ENCODE peak calls at places on chromosomes 2 and 18, in nine cellular contexts. F is NCI-H1417 treated with DMSO at 0.1 percent for 48 hours; E is effector memory CD8-positive, alpha-beta T cell; S is SK-N-DZ; V is brain microvascular endothelial cell; G is naive thymus-derived CD8-positive, alpha-beta T cell; R is cardiac septum; L is GM23248; A is activated gamma-delta T cell treated with Interleukin-2 at 50 U/mL for 16 hours. J is an unnamed sample.

GRCh38 chr18:77944533-77944932 is 694.9 kb downstream of the GALR1 start:
- DNase-seq in F (no peak), E (no peak), S (no peak), V (no peak), G (no peak), R (no peak), L (no peak), A (no peak), J (no peak)

GRCh38 chr2:209773377-209773776 is 1.7 kb downstream of the UNC80 start:
- DNase-seq in F (peak), E (no peak), S (no peak), V (no peak), G (no peak), R (no peak), L (no peak), A (no peak), J (no peak)

GRCh38 chr2:95058466-95058988 is 33.0 kb downstream of the MAL start:
- DNase-seq in F (no peak), E (no peak), S (no peak), V (no peak), G (no peak), R (peak), L (no peak), A (no peak), J (no peak)

GRCh38 chr18:71237636-71238035 is 948.8 kb downstream of the SOCS6 start:
- DNase-seq in F (no peak), E (no peak), S (no peak), V (no peak), G (no peak), R (no peak), L (no peak), A (no peak), J (no peak)

GRCh38 chr2:105261061-105261460 is 19.5 kb downstream of the GPR45 start:
- DNase-seq in F (no peak), E (no peak), S (no peak), V (peak), G (no peak), R (no peak), L (peak), A (no peak), J (peak)

GRCh38 chr2:64399521-64399920 is 54.4 kb upstream of the LGALSL start:
- DNase-seq in F (no peak), E (no peak), S (no peak), V (no peak), G (no peak), R (no peak), L (no peak), A (no peak), J (no peak)

GRCh38 chr2:55115795-55116597 is 65.7 kb upstream of the RTN4 start:
- DNase-seq in F (no peak), E (no peak), S (no peak), V (peak), G (no peak), R (no peak), L (peak), A (no peak), J (no peak)

GRCh38 chr2:158990397-158991209 is 22.2 kb downstream of the TANC1 start:
- DNase-seq in F (no peak), E (no peak), S (no peak), V (peak), G (no peak), R (no peak), L (peak), A (no peak), J (peak)

GRCh38 chr2:69828913-69829242 is 582 bp upstream of the GMCL1 start:
- DNase-seq in F (no peak), E (no peak), S (no peak), V (no peak), G (no peak), R (no peak), L (no peak), A (no peak), J (no peak)

GRCh38 chr2:109701362-109701761 is 87.2 kb downstream of the SOWAHC start:
- DNase-seq in F (no peak), E (no peak), S (no peak), V (no peak), G (no peak), R (no peak), L (no peak), A (no peak), J (no peak)

GRCh38 chr2:220533485-220533884 is 906.1 kb downstream of the SLC4A3 start:
- DNase-seq in F (no peak), E (no peak), S (peak), V (peak), G (no peak), R (no peak), L (peak), A (no peak), J (no peak)

GRCh38 chr2:25201794-25202193 is 33.4 kb upstream of the POMC start:
- DNase-seq in F (no peak), E (no peak), S (no peak), V (no peak), G (no peak), R (no peak), L (no peak), A (no peak), J (no peak)

GRCh38 chr2:149441255-149441654 is 110.9 kb downstream of the LYPD6 start:
- DNase-seq in F (no peak), E (no peak), S (no peak), V (no peak), G (no peak), R (no peak), L (peak), A (no peak), J (no peak)

GRCh38 chr2:38462121-38462634 is 85.1 kb upstream of the ATL2 start:
- DNase-seq in F (no peak), E (no peak), S (no peak), V (peak), G (no peak), R (no peak), L (peak), A (no peak), J (peak)

GRCh38 chr18:11553098-11553940 is 56.1 kb upstream of the SLC35G4 start:
- DNase-seq in F (peak), E (peak), S (peak), V (peak), G (peak), R (no peak), L (peak), A (peak), J (no peak)

GRCh38 chr2:85376291-85377065 is 21.9 kb downstream of the ELMOD3 start:
- DNase-seq in F (no peak), E (no peak), S (no peak), V (no peak), G (no peak), R (no peak), L (peak), A (no peak), J (no peak)

GRCh38 chr18:43278401-43278800 is 1.1 kb upstream of the SYT4 start:
- DNase-seq in F (no peak), E (no peak), S (peak), V (no peak), G (no peak), R (no peak), L (no peak), A (no peak), J (no peak)

GRCh38 chr2:27051902-27052645 is 606 bp downstream of the AGBL5 start:
- DNase-seq in F (no peak), E (no peak), S (no peak), V (no peak), G (no peak), R (peak), L (peak), A (peak), J (no peak)

GRCh38 chr2:127007652-127008051 is 99.3 kb downstream of the BIN1 start:
- DNase-seq in F (no peak), E (no peak), S (no peak), V (peak), G (no peak), R (no peak), L (peak), A (no peak), J (peak)

J was measured in foreskin keratinocyte.